ENCODE peak calls at places on chromosomes 12 and 14, in eight cellular contexts. Y, M, T, L, U, V, R and N are unnamed samples.

GRCh38 chr12:124388679-124389536 is 94.0 kb downstream of the RFLNA start:
- DNase-seq in Y (peak; percentile 63), M (peak; percentile 85), T (peak; percentile 92), L (peak; percentile 63), U (peak; percentile 84), V (peak; percentile 61), R (peak; percentile 92), N (peak; percentile 53)

GRCh38 chr14:70773182-70773862 is 36.0 kb downstream of the MAP3K9 start:
- DNase-seq in Y (no peak), M (no peak), T (no peak), L (no peak), U (no peak), V (no peak), R (no peak), N (no peak)

GRCh38 chr12:49088190-49088931 is 6.2 kb downstream of the DHH start:
- DNase-seq in Y (peak; percentile 88), M (peak; percentile 56), T (peak; percentile 80), L (peak; percentile 55), U (no peak), V (peak; percentile 75), R (peak; percentile 83), N (peak; percentile 96)

GRCh38 chr12:77204055-77204454 is 138.7 kb upstream of the E2F7 start:
- DNase-seq in Y (no peak), M (no peak), T (no peak), L (no peak), U (no peak), V (no peak), R (no peak), N (no peak)

GRCh38 chr12:100826323-100826722 is 31.7 kb downstream of the ANO4 start:
- DNase-seq in Y (peak; percentile 21), M (no peak), T (peak; percentile 28), L (no peak), U (no peak), V (peak; percentile 74), R (peak; percentile 59), N (peak; percentile 50)

GRCh38 chr12:127284870-127285431 is 982.0 kb upstream of the TMEM132C start:
- DNase-seq in Y (peak; percentile 55), M (no peak), T (peak; percentile 37), L (no peak), U (peak; percentile 22), V (no peak), R (no peak), N (no peak)

GRCh38 chr12:6534914-6535696 is 788 bp downstream of the GAPDH start:
- DNase-seq in Y (no peak), M (peak; percentile 79), T (peak; percentile 88), L (peak; percentile 71), U (peak; percentile 82), V (peak; percentile 76), R (peak; percentile 67), N (peak; percentile 81)

GRCh38 chr12:32542550-32543229 is 136.4 kb upstream of the DNM1L start:
- DNase-seq in Y (no peak), M (no peak), T (no peak), L (no peak), U (no peak), V (no peak), R (no peak), N (no peak)

GRCh38 chr12:96422192-96422591 is 22.0 kb upstream of the CDK17 start:
- DNase-seq in Y (no peak), M (no peak), T (no peak), L (no peak), U (no peak), V (no peak), R (no peak), N (no peak)

GRCh38 chr12:116066381-116067230 is 210.9 kb downstream of the MED13L start:
- DNase-seq in Y (no peak), M (no peak), T (peak; percentile 42), L (peak; percentile 27), U (no peak), V (peak; percentile 57), R (peak; percentile 75), N (peak; percentile 70)

GRCh38 chr12:108832730-108833354 is 24.5 kb downstream of the SSH1 start:
- DNase-seq in Y (peak; percentile 84), M (no peak), T (no peak), L (no peak), U (no peak), V (no peak), R (no peak), N (no peak)